ENCODE peak calls at places on chromosomes 1 and 21, in four cellular contexts. H, D, Q and I are unnamed samples.

GRCh38 chr1:111581166-111581565 is 38.4 kb upstream of the RAP1A start:
- DNase-seq in D (no peak), Q (no peak), H (no peak), I (no peak)

GRCh38 chr1:53450225-53450624 is 9.0 kb upstream of the DMRTB1 start:
- DNase-seq in D (no peak), H (no peak), Q (no peak), I (no peak)

GRCh38 chr1:247007511-247008405 is at the start of gene ZNF695:
- DNase-seq in H (peak; percentile 70), Q (peak; percentile 96), D (peak; percentile 89), I (peak; percentile 90)

GRCh38 chr1:30345525-30346145 is 377.8 kb downstream of the MATN1 start:
- DNase-seq in H (no peak), Q (no peak), D (no peak), I (no peak)

GRCh38 chr1:198259336-198260109 is 102.7 kb downstream of the NEK7 start:
- DNase-seq in D (peak; percentile 28), H (no peak), Q (no peak), I (no peak)

GRCh38 chr1:248618878-248619277 is 16.0 kb downstream of the OR2T11 start:
- DNase-seq in D (peak; percentile 50), Q (peak; percentile 30), H (no peak), I (no peak)

GRCh38 chr1:2628191-2628932 is 4.5 kb downstream of the MMEL1 start:
- DNase-seq in Q (no peak), H (no peak), D (no peak), I (no peak)

GRCh38 chr1:53405737-53406136 is 53.5 kb upstream of the DMRTB1 start:
- DNase-seq in H (no peak), Q (no peak), D (no peak), I (no peak)

GRCh38 chr1:207069059-207069458 is 16.0 kb downstream of the PFKFB2 start:
- DNase-seq in D (no peak), H (no peak), Q (no peak), I (no peak)

GRCh38 chr1:46516140-46516539 is 26.5 kb downstream of the DMBX1 start:
- DNase-seq in Q (no peak), H (no peak), D (no peak), I (no peak)

GRCh38 chr1:161131721-161132409 is 602 bp downstream of the DEDD start:
- DNase-seq in H (no peak), Q (peak; percentile 30), D (peak; percentile 56), I (peak; percentile 25)

GRCh38 chr1:228745497-228745896 is 10.2 kb downstream of the RHOU start:
- DNase-seq in Q (no peak), H (no peak), D (no peak), I (no peak)

GRCh38 chr1:7845761-7846160 is 7.1 kb downstream of the UTS2 start:
- DNase-seq in D (peak; percentile 83), H (no peak), Q (no peak), I (peak; percentile 73)

GRCh38 chr1:241138248-241138647 is 218.8 kb downstream of the RGS7 start:
- DNase-seq in H (no peak), D (no peak), Q (no peak), I (no peak)

GRCh38 chr1:49995734-49996133 is 28.0 kb downstream of the AGBL4 start:
- DNase-seq in Q (peak; percentile 3), H (no peak), D (no peak), I (no peak)

GRCh38 chr1:206812456-206812855 is 40.2 kb upstream of the IL10 start:
- DNase-seq in Q (no peak), D (no peak), H (no peak), I (no peak)

GRCh38 chr21:34112316-34113033 is 39.1 kb downstream of the MRPS6 start:
- DNase-seq in D (no peak), H (no peak), Q (peak; percentile 24), I (peak; percentile 55)

GRCh38 chr1:187092104-187092503 is 263.4 kb downstream of the PLA2G4A start:
- DNase-seq in H (no peak), Q (no peak), D (no peak), I (no peak)

GRCh38 chr1:101302831-101303511 is 66.2 kb downstream of the S1PR1 start:
- DNase-seq in Q (no peak), D (peak; percentile 45), H (no peak), I (peak; percentile 15)

GRCh38 chr1:56206391-56206790 is 373.0 kb downstream of the PLPP3 start:
- DNase-seq in D (no peak), H (no peak), Q (no peak), I (no peak)

GRCh38 chr1:203629509-203630082 is 3.0 kb downstream of the ATP2B4 start:
- DNase-seq in D (peak; percentile 57), H (no peak), Q (no peak), I (no peak)

GRCh38 chr1:151058682-151059341 is 610 bp downstream of the CDC42SE1 start:
- DNase-seq in D (peak; percentile 27), Q (peak; percentile 87), H (no peak), I (no peak)

GRCh38 chr1:228323401-228323800 is 83.2 kb downstream of the TRIM11 start:
- DNase-seq in H (no peak), Q (no peak), D (no peak), I (no peak)

GRCh38 chr21:28975401-28975800 is 17.3 kb downstream of the LTN1 start:
- DNase-seq in H (no peak), D (peak; percentile 18), Q (no peak), I (no peak)

GRCh38 chr21:14414932-14415508 is 32.1 kb upstream of the HSPA13 start:
- DNase-seq in Q (no peak), H (no peak), D (no peak), I (no peak)

GRCh38 chr1:37845781-37846180 is 13.6 kb downstream of the MTF1 start:
- DNase-seq in Q (no peak), D (no peak), H (no peak), I (no peak)

GRCh38 chr1:198657550-198658064 is 18.8 kb downstream of the PTPRC start:
- DNase-seq in H (no peak), Q (peak; percentile 90), D (peak; percentile 98), I (peak; percentile 100)

GRCh38 chr1:41618066-41618825 is 133.8 kb upstream of the EDN2 start:
- DNase-seq in H (peak; percentile 91), Q (peak; percentile 62), D (peak; percentile 48), I (no peak)

GRCh38 chr1:1124786-1125642 is 9.1 kb upstream of the C1orf159 start:
- DNase-seq in Q (no peak), D (no peak), H (no peak), I (no peak)

GRCh38 chr1:67211589-67212563 is 45.6 kb downstream of the IL23R start:
- DNase-seq in Q (no peak), D (peak; percentile 42), H (no peak), I (peak; percentile 2)

GRCh38 chr1:30061292-30062204 is 661.8 kb downstream of the MATN1 start:
- DNase-seq in Q (no peak), H (no peak), D (no peak), I (no peak)

GRCh38 chr1:219265026-219265515 is 91.4 kb downstream of the LYPLAL1 start:
- DNase-seq in H (no peak), D (peak; percentile 12), Q (no peak), I (peak; percentile 29)

GRCh38 chr1:219927956-219928790 is at the start of gene SLC30A10:
- DNase-seq in H (no peak), Q (peak; percentile 5), D (no peak), I (peak; percentile 10)